ENCODE peak calls at places on chromosomes 4 and X, in seven cellular contexts. G is colonic mucosa; E is T-helper 1 cell; J is activated CD4-positive, alpha-beta T cell treated with anti-CD3 and anti-CD28 coated beads for 48 hours; Z is kidney glomerular epithelial cell; F is AG20443; C is WERI-Rb-1. P is an unnamed sample.

GRCh38 chr4:123546661-123547060 is 150.1 kb downstream of the SPRY1 start:
- DNase-seq in G (peak; percentile 38), E (no peak), J (no peak), Z (no peak), F (no peak), C (no peak), P (no peak)

GRCh38 chr4:158758142-158758541 is 10.7 kb upstream of the FNIP2 start:
- DNase-seq in G (no peak), E (no peak), J (no peak), Z (no peak), F (peak; percentile 52), C (no peak), P (peak; percentile 62)

GRCh38 chrX:55159556-55159955 is 60.6 kb upstream of the PAGE5 start:
- DNase-seq in G (no peak), E (no peak), J (no peak), Z (no peak), F (no peak), C (no peak), P (no peak)

GRCh38 chr4:176872461-176872860 is 79.7 kb upstream of the VEGFC start:
- DNase-seq in G (no peak), E (no peak), J (no peak), Z (no peak), F (no peak), C (no peak), P (no peak)

GRCh38 chr4:82906469-82906868 is 5.9 kb downstream of the THAP9 start:
- DNase-seq in G (no peak), E (no peak), J (no peak), Z (no peak), F (no peak), C (no peak), P (no peak)

GRCh38 chr4:38855466-38855865 is 1.2 kb downstream of the TLR6 start:
- DNase-seq in G (no peak), E (no peak), J (no peak), Z (no peak), F (no peak), C (no peak), P (no peak)

GRCh38 chrX:103254171-103254824 is 657 bp downstream of the TCEAL8 start:
- DNase-seq in G (peak; percentile 59), E (no peak), J (peak; percentile 51), Z (peak; percentile 33), F (peak; percentile 44), C (peak; percentile 73), P (no peak)

GRCh38 chr4:97073194-97073593 is 1070.1 kb downstream of the STPG2 start:
- DNase-seq in G (no peak), E (no peak), J (no peak), Z (no peak), F (no peak), C (no peak), P (no peak)

GRCh38 chr4:162131256-162131655 is 32.5 kb downstream of the FSTL5 start:
- DNase-seq in G (no peak), E (no peak), J (no peak), Z (no peak), F (no peak), C (no peak), P (no peak)

GRCh38 chr4:111854494-111855087 is 290.7 kb upstream of the FAM241A start:
- DNase-seq in G (peak; percentile 20), E (no peak), J (peak; percentile 10), Z (peak; percentile 45), F (peak; percentile 47), C (peak; percentile 46), P (peak; percentile 15)

GRCh38 chrX:140756948-140757347 is 47.4 kb downstream of the LINC00632 start:
- DNase-seq in G (no peak), E (no peak), J (no peak), Z (no peak), F (no peak), C (no peak), P (no peak)

GRCh38 chr4:40525811-40526598 is 103.7 kb downstream of the RBM47 start:
- DNase-seq in G (no peak), E (no peak), J (no peak), Z (peak; percentile 75), F (peak; percentile 85), C (no peak), P (peak; percentile 39)

GRCh38 chr4:179399054-179399782 is 1957.0 kb upstream of the AGA start:
- DNase-seq in G (no peak), E (no peak), J (no peak), Z (no peak), F (no peak), C (no peak), P (no peak)

GRCh38 chr4:142036795-142037583 is 400.6 kb downstream of the IL15 start:
- DNase-seq in G (no peak), E (no peak), J (no peak), Z (peak; percentile 88), F (peak; percentile 16), C (no peak), P (no peak)

GRCh38 chr4:61202638-61203495 is 2.7 kb downstream of the ADGRL3 start:
- DNase-seq in G (no peak), E (no peak), J (no peak), Z (no peak), F (peak; percentile 9), C (peak; percentile 24), P (no peak)

GRCh38 chr4:1052231-1052671 is 40.8 kb downstream of the FGFRL1 start:
- DNase-seq in G (no peak), E (no peak), J (no peak), Z (no peak), F (no peak), C (peak; percentile 12), P (no peak)

GRCh38 chrX:40359593-40359992 is 221.2 kb upstream of the ATP6AP2 start:
- DNase-seq in G (no peak), E (no peak), J (no peak), Z (no peak), F (no peak), C (no peak), P (no peak)

GRCh38 chrX:26649534-26649933 is 433.6 kb downstream of the MAGEB5 start:
- DNase-seq in G (no peak), E (no peak), J (no peak), Z (no peak), F (no peak), C (no peak), P (no peak)

GRCh38 chr4:127870688-127871087 is 10.0 kb upstream of the PLK4 start:
- DNase-seq in G (no peak), E (no peak), J (no peak), Z (no peak), F (peak; percentile 75), C (no peak), P (peak; percentile 76)

GRCh38 chr4:38523524-38524448 is 140.2 kb upstream of the KLF3 start:
- DNase-seq in G (no peak), E (no peak), J (peak; percentile 68), Z (no peak), F (no peak), C (no peak), P (no peak)

GRCh38 chr4:2860391-2861348 is 17.0 kb downstream of the ADD1 start:
- DNase-seq in G (no peak), E (no peak), J (no peak), Z (no peak), F (no peak), C (no peak), P (no peak)

GRCh38 chrX:1097328-1097727 is 115.1 kb downstream of the CRLF2 start:
- DNase-seq in G (no peak), E (no peak), J (no peak), Z (no peak), F (no peak), C (no peak), P (no peak)

GRCh38 chr4:189436207-189436606 is 504.5 kb upstream of the FRG1 start:
- DNase-seq in G (no peak), E (no peak), J (no peak), Z (no peak), F (no peak), C (no peak), P (no peak)

GRCh38 chrX:103441878-103442535 is 65.7 kb downstream of the BEX3 start:
- DNase-seq in G (no peak), E (no peak), J (no peak), Z (no peak), F (no peak), C (no peak), P (no peak)

P was measured in BJ.